ENCODE peak calls at places on chromosomes 7 and 10, in nine cellular contexts. V, O, T, C, N, A, R, L and D are unnamed samples.

GRCh38 chr10:70540089-70540788 is 61.7 kb downstream of the PALD1 start:
- DNase-seq in V (no peak), O (peak; percentile 15), T (no peak), C (no peak), N (no peak), A (peak; percentile 12), R (no peak), L (no peak), D (no peak)

GRCh38 chr10:36256166-36256565 is 614.1 kb upstream of the FZD8 start:
- DNase-seq in V (peak; percentile 43), O (no peak), T (no peak), C (no peak), N (peak; percentile 75), A (no peak), R (no peak), L (peak; percentile 7), D (no peak)

GRCh38 chr10:129800-130199 is 5.5 kb upstream of the ZMYND11 start:
- DNase-seq in V (no peak), O (no peak), T (no peak), C (no peak), N (peak; percentile 61), A (no peak), R (no peak), L (no peak), D (no peak)

GRCh38 chr7:3028767-3029111 is 14.9 kb downstream of the CARD11 start:
- DNase-seq in V (no peak), O (no peak), T (no peak), C (no peak), N (no peak), A (no peak), R (no peak), L (no peak), D (no peak)

GRCh38 chr10:27494116-27494515 is 10.0 kb upstream of the RAB18 start:
- DNase-seq in V (no peak), O (no peak), T (no peak), C (no peak), N (no peak), A (no peak), R (no peak), L (no peak), D (no peak)

GRCh38 chr10:43857206-43857952 is 208.7 kb upstream of the ZNF32 start:
- DNase-seq in V (peak; percentile 85), O (no peak), T (no peak), C (no peak), N (peak; percentile 93), A (no peak), R (no peak), L (peak; percentile 96), D (no peak)

GRCh38 chr7:6260291-6261183 is 11.9 kb downstream of the CYTH3 start:
- DNase-seq in V (peak; percentile 58), O (no peak), T (no peak), C (no peak), N (peak; percentile 83), A (no peak), R (no peak), L (peak; percentile 67), D (no peak)

GRCh38 chr7:64187408-64187807 is 19.6 kb upstream of the ZNF735 start:
- DNase-seq in V (no peak), O (no peak), T (no peak), C (no peak), N (no peak), A (no peak), R (no peak), L (no peak), D (no peak)

GRCh38 chr7:149772821-149773425 is 465 bp downstream of the ZNF467 start:
- DNase-seq in V (no peak), O (peak; percentile 26), T (no peak), C (peak; percentile 3), N (no peak), A (peak; percentile 8), R (no peak), L (no peak), D (no peak)